ENCODE peak calls at places on chromosomes 16 and 17, in four cellular contexts. S is A549, C is K562, V is HepG2. D is an unnamed sample.

GRCh38 chr17:79608729-79609039 is 2.2 kb downstream of the RBFOX3 start:
- DNase-seq in S (no peak), C (peak), V (no peak), D (no peak)

GRCh38 chr17:83073389-83074063 is 5.9 kb upstream of the METRNL start:
- DNase-seq in S (no peak), C (peak), V (no peak), D (no peak)

GRCh38 chr16:57394444-57394843 is 10.1 kb upstream of the CCL17 start:
- DNase-seq in S (no peak), C (no peak), V (no peak), D (no peak)

GRCh38 chr17:29977836-29978235 is 36.4 kb downstream of the EFCAB5 start:
- DNase-seq in S (peak), C (no peak), V (no peak), D (no peak)

GRCh38 chr16:14240216-14240843 is 169.2 kb downstream of the MRTFB start:
- DNase-seq in S (no peak), C (no peak), V (peak), D (no peak)

GRCh38 chr16:46765050-46765449 is 16.9 kb upstream of the MYLK3 start:
- DNase-seq in S (no peak), C (no peak), V (no peak), D (no peak)

GRCh38 chr17:56918916-56919315 is 5.1 kb upstream of the TRIM25 start:
- DNase-seq in S (no peak), C (no peak), V (no peak), D (no peak)

GRCh38 chr17:7959503-7960253 is 27.7 kb downstream of the CNTROB start:
- DNase-seq in S (no peak), C (no peak), V (peak), D (no peak)

GRCh38 chr17:39114744-39115534 is 36.5 kb downstream of the PLXDC1 start:
- DNase-seq in S (no peak), C (no peak), V (no peak), D (no peak)

GRCh38 chr16:57815987-57816745 is 13.9 kb upstream of the KIFC3 start:
- DNase-seq in S (peak), C (peak), V (no peak), D (peak)

GRCh38 chr17:31629696-31630470 is 229.2 kb downstream of the COPRS start:
- DNase-seq in S (no peak), C (no peak), V (no peak), D (no peak)

GRCh38 chr16:67653131-67654068 is 6.7 kb downstream of the ACD start:
- DNase-seq in S (no peak), C (peak), V (no peak), D (no peak)

GRCh38 chr17:80487511-80487910 is 11.1 kb upstream of the NPTX1 start:
- DNase-seq in S (no peak), C (no peak), V (no peak), D (no peak)

GRCh38 chr17:44095647-44096496 is 25.3 kb downstream of the G6PC3 start:
- DNase-seq in S (peak), C (peak), V (peak), D (peak)

GRCh38 chr16:13968835-13969234 is 48.9 kb downstream of the ERCC4 start:
- DNase-seq in S (no peak), C (no peak), V (no peak), D (no peak)

GRCh38 chr17:2892305-2892971 is 96.2 kb downstream of the RAP1GAP2 start:
- DNase-seq in S (peak), C (no peak), V (peak), D (no peak)

GRCh38 chr17:17546399-17547185 is 44.9 kb downstream of the PEMT start:
- DNase-seq in S (no peak), C (no peak), V (no peak), D (no peak)

GRCh38 chr17:66438101-66438500 is 135.7 kb downstream of the PRKCA start:
- DNase-seq in S (no peak), C (no peak), V (no peak), D (no peak)

GRCh38 chr16:27869411-27869810 is 194.1 kb downstream of the GSG1L start:
- DNase-seq in S (no peak), C (no peak), V (no peak), D (no peak)

GRCh38 chr16:2090819-2091721 is 43.3 kb downstream of the TSC2 start:
- DNase-seq in S (peak), C (peak), V (no peak), D (peak)

GRCh38 chr17:19281161-19281560 is 44.0 kb downstream of the EPN2 start:
- DNase-seq in S (no peak), C (no peak), V (no peak), D (no peak)

GRCh38 chr16:81553080-81553813 is 108.6 kb downstream of the CMIP start:
- DNase-seq in S (no peak), C (no peak), V (peak), D (no peak)

GRCh38 chr16:67942200-67942509 is 1.8 kb downstream of the LCAT start:
- DNase-seq in S (peak), C (peak), V (peak), D (peak)

GRCh38 chr17:62057696-62058095 is 7.4 kb downstream of the MED13 start:
- DNase-seq in S (no peak), C (no peak), V (no peak), D (no peak)

GRCh38 chr17:3639981-3640596 is 3.5 kb downstream of the CTNS start:
- DNase-seq in S (no peak), C (peak), V (no peak), D (no peak)

GRCh38 chr17:82587234-82588086 is 60.8 kb downstream of the WDR45B start:
- DNase-seq in S (peak), C (no peak), V (no peak), D (no peak)

GRCh38 chr17:64608571-64608981 is 53.5 kb downstream of the SMURF2 start:
- DNase-seq in S (no peak), C (no peak), V (no peak), D (no peak)

GRCh38 chr16:86227801-86228200 is 282.5 kb upstream of the FOXF1 start:
- DNase-seq in S (no peak), C (no peak), V (no peak), D (no peak)

GRCh38 chr17:71900830-71901229 is 220.0 kb upstream of the SOX9 start:
- DNase-seq in S (no peak), C (no peak), V (no peak), D (no peak)

GRCh38 chr16:82533161-82533560 is 93.6 kb upstream of the CDH13 start:
- DNase-seq in S (no peak), C (no peak), V (peak), D (no peak)

GRCh38 chr16:28067604-28068382 is 4.3 kb upstream of the GSG1L start:
- DNase-seq in S (no peak), C (no peak), V (no peak), D (no peak)

GRCh38 chr17:74877592-74878543 is 5.1 kb upstream of the FDXR start:
- DNase-seq in S (no peak), C (peak), V (peak), D (no peak)

GRCh38 chr16:54062361-54063346 is 223.9 kb downstream of the IRX3 start:
- DNase-seq in S (no peak), C (no peak), V (no peak), D (no peak)

GRCh38 chr16:12158428-12158827 is 181.9 kb downstream of the SNX29 start:
- DNase-seq in S (no peak), C (no peak), V (no peak), D (no peak)

GRCh38 chr17:61587807-61588660 is 3.0 kb downstream of the NACA2 start:
- DNase-seq in S (no peak), C (no peak), V (no peak), D (no peak)

GRCh38 chr17:35171834-35172233 is 22.4 kb downstream of the SLC35G3 start:
- DNase-seq in S (no peak), C (no peak), V (no peak), D (no peak)

GRCh38 chr17:75380315-75380714 is 25.2 kb downstream of the GRB2 start:
- DNase-seq in S (no peak), C (no peak), V (no peak), D (no peak)

GRCh38 chr17:41835214-41835799 is 725 bp downstream of the NT5C3B start:
- DNase-seq in S (no peak), C (no peak), V (no peak), D (no peak)

GRCh38 chr17:16662936-16663335 is 9.3 kb upstream of the ZNF624 start:
- DNase-seq in S (no peak), C (no peak), V (no peak), D (no peak)

GRCh38 chr16:59330030-59330670 is 596.0 kb upstream of the GOT2 start:
- DNase-seq in S (no peak), C (no peak), V (no peak), D (no peak)
- TF ChIP-seq NR3C1 in S (no peak), C (no peak), V (no peak), D (no peak)

GRCh38 chr16:79286646-79287423 is 313.7 kb downstream of the MAF start:
- DNase-seq in S (no peak), C (no peak), V (no peak), D (peak)
- TF ChIP-seq NR3C1 in S (no peak), C (no peak), V (no peak), D (no peak)

DNA sequence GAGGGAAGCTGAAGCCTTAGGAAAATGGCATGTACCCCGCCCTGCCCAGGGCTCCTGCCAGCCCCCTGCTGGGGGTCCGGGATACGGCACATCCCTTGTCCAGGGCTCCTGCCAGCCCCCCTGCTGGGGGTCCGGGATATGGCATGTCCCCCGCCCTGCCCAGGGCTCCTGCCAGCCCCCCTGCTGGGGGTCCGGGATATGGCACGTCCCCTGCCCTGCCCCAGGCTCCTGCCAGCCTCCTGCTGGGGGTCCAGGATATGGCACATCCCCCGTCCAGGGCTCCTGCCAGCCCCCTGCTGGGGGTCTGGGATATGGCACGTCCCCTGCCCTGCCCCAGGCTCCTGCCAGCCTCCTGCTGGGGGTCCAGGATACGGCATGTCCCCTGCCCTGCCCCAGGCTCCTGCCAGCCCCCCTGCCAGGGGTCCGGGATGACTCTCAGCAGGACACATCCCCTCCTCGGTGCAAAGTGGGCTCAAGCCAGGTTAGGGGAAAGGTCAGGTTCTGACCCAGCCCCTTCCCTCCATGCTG is 43.2 kb downstream of the RPH3AL start:
- DNase-seq in S (peak), C (peak), V (peak), D (peak)
- TF ChIP-seq NR3C1 in S (no peak), C (no peak), V (no peak), D (no peak)

GRCh38 chr17:13925579-13925978 is 143.7 kb upstream of the COX10 start:
- DNase-seq in S (no peak), C (no peak), V (no peak), D (no peak)

GRCh38 chr17:13933597-13934276 is 135.6 kb upstream of the COX10 start:
- DNase-seq in S (no peak), C (no peak), V (peak), D (no peak)

GRCh38 chr17:13931752-13932477 is 137.4 kb upstream of the COX10 start:
- DNase-seq in S (no peak), C (no peak), V (no peak), D (peak)

DNA sequence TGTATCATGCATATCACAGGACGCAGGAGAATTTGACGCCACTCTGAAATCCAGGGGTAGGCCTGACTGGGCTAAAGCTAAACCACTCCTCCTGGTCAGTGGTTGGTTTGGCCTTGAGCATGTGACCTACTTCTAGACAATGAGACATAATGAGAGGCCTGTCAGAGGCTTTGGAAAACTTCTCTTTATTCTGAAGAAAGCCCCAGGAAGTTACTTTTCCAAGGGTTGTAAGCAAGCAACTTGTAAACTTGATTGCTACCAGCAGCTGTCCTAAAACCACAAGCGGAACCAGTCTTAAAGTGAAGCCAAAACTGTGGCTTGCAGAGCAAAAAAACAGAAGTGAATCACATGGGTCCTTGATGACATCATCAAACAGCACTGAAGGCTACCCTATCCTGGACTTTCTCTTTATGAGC is 138.2 kb upstream of the COX10 start:
- DNase-seq in S (no peak), C (no peak), V (no peak), D (no peak)
- TF ChIP-seq NR3C1 in S (no peak), C (no peak), V (no peak), D (no peak)

GRCh38 chr17:76935331-76935730 is 67.1 kb downstream of the MGAT5B start:
- DNase-seq in S (no peak), C (no peak), V (no peak), D (no peak)
- TF ChIP-seq NR3C1 in S (no peak), C (no peak), V (no peak), D (no peak)

GRCh38 chr16:75565640-75566039 is 539 bp upstream of the GABARAPL2 start:
- DNase-seq in S (no peak), C (no peak), V (no peak), D (no peak)
- TF ChIP-seq NR3C1 in S (no peak), C (no peak), V (no peak), D (no peak)

GRCh38 chr16:10326647-10327046 is 59.2 kb upstream of the ATF7IP2 start:
- DNase-seq in S (no peak), C (no peak), V (no peak), D (no peak)

GRCh38 chr16:10323528-10323869 is 62.4 kb upstream of the ATF7IP2 start:
- DNase-seq in S (no peak), C (no peak), V (no peak), D (no peak)

GRCh38 chr16:10322723-10323527 is 62.9 kb upstream of the ATF7IP2 start:
- DNase-seq in S (no peak), C (peak), V (peak), D (no peak)

GRCh38 chr16:10324210-10324609 is 61.7 kb upstream of the ATF7IP2 start:
- DNase-seq in S (no peak), C (no peak), V (no peak), D (no peak)

DNA sequence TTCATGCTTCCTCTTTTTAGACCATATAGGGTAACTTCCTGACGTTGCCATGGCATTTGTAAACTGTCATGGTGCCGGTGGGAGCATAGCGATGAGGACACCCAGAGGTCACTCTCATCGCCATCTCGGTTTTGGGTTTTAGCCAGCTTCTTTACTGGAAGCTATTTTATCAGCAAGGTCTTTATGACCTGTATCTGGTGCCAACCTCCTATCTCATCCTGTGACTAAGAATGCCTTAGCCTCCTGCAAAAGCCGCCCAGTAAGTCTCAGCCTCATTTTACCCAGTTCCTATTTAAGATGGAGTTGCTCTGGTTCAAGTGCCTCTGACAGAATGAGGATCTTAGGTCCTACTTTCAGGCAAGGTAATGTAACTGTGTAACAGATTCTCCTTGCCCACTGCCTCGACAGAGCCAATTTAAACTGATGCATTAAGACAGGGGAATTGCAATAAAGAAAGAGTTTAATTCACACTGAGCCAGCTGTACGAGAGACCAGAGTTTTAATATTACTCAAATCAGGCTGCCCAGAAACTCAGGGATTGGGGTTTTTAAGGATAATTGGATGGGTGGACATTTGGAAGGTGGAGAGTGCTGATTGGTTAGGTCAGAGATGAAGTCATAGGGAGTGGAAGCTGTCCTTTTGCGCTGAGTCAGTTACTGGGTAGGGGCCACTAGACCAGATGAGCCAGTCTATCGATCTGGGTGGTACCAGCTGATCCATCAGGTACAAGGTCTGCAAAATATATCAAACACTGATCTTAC is 59.9 kb upstream of the ATF7IP2 start:
- DNase-seq in S (no peak), C (no peak), V (no peak), D (no peak)
- TF ChIP-seq NR3C1 in S (no peak), C (no peak), V (no peak), D (no peak)